ENCODE peak calls at places on chromosomes 5 and 9, in nine cellular contexts. One of them, this sample, is unnamed.

GRCh38 chr9:121824651-121825480 is 173.4 kb downstream of the DAB2IP start:
- DNase-seq in HL-60: no peak
- DNase-seq in H1: peak
- DNase-seq in sigmoid colon: no peak
- DNase-seq in endothelial cell of umbilical vein: no peak
- DNase-seq in GM23338: peak
- DNase-seq in spleen: no peak
- DNase-seq in SK-N-MC: no peak
- DNase-seq in Panc1: no peak
- DNase-seq in this sample: no peak

GRCh38 chr9:93949694-93950449 is 5.3 kb downstream of the BARX1 start:
- DNase-seq in HL-60: no peak
- DNase-seq in H1: peak
- DNase-seq in Panc1: peak
- DNase-seq in spleen: no peak
- DNase-seq in SK-N-MC: no peak
- DNase-seq in endothelial cell of umbilical vein: no peak
- DNase-seq in sigmoid colon: no peak
- DNase-seq in GM23338: peak
- DNase-seq in this sample: no peak

GRCh38 chr5:167639761-167640160 is 651.7 kb upstream of the WWC1 start:
- DNase-seq in sigmoid colon: no peak
- DNase-seq in spleen: no peak
- DNase-seq in H1: no peak
- DNase-seq in SK-N-MC: no peak
- DNase-seq in GM23338: no peak
- DNase-seq in HL-60: no peak
- DNase-seq in endothelial cell of umbilical vein: no peak
- DNase-seq in Panc1: no peak
- DNase-seq in this sample: no peak

GRCh38 chr9:71498691-71499090 is 269.6 kb downstream of the CEMIP2 start:
- DNase-seq in endothelial cell of umbilical vein: no peak
- DNase-seq in HL-60: no peak
- DNase-seq in GM23338: no peak
- DNase-seq in SK-N-MC: no peak
- DNase-seq in Panc1: no peak
- DNase-seq in sigmoid colon: no peak
- DNase-seq in spleen: no peak
- DNase-seq in H1: no peak
- DNase-seq in this sample: no peak

GRCh38 chr5:120677481-120677880 is 213.4 kb downstream of the PRR16 start:
- DNase-seq in H1: no peak
- DNase-seq in endothelial cell of umbilical vein: no peak
- DNase-seq in HL-60: no peak
- DNase-seq in Panc1: no peak
- DNase-seq in SK-N-MC: no peak
- DNase-seq in sigmoid colon: no peak
- DNase-seq in spleen: no peak
- DNase-seq in GM23338: no peak
- DNase-seq in this sample: no peak

GRCh38 chr5:102222772-102223171 is 73.3 kb downstream of the SLCO4C1 start:
- DNase-seq in HL-60: no peak
- DNase-seq in H1: no peak
- DNase-seq in GM23338: no peak
- DNase-seq in spleen: no peak
- DNase-seq in endothelial cell of umbilical vein: no peak
- DNase-seq in sigmoid colon: no peak
- DNase-seq in Panc1: no peak
- DNase-seq in SK-N-MC: no peak
- DNase-seq in this sample: no peak

GRCh38 chr9:98879094-98879957 is 64.4 kb upstream of the COL15A1 start:
- DNase-seq in H1: no peak
- DNase-seq in sigmoid colon: no peak
- DNase-seq in SK-N-MC: no peak
- DNase-seq in HL-60: no peak
- DNase-seq in endothelial cell of umbilical vein: no peak
- DNase-seq in GM23338: no peak
- DNase-seq in Panc1: no peak
- DNase-seq in spleen: no peak
- DNase-seq in this sample: no peak

GRCh38 chr5:90055831-90056328 is 353.7 kb downstream of the CETN3 start:
- DNase-seq in spleen: no peak
- DNase-seq in HL-60: no peak
- DNase-seq in H1: no peak
- DNase-seq in GM23338: peak
- DNase-seq in sigmoid colon: no peak
- DNase-seq in Panc1: peak
- DNase-seq in endothelial cell of umbilical vein: no peak
- DNase-seq in SK-N-MC: no peak
- DNase-seq in this sample: no peak

GRCh38 chr9:22158275-22158674 is 149.2 kb upstream of the CDKN2B start:
- DNase-seq in spleen: no peak
- DNase-seq in sigmoid colon: no peak
- DNase-seq in H1: no peak
- DNase-seq in SK-N-MC: no peak
- DNase-seq in Panc1: no peak
- DNase-seq in endothelial cell of umbilical vein: peak
- DNase-seq in HL-60: no peak
- DNase-seq in GM23338: no peak
- DNase-seq in this sample: no peak

GRCh38 chr9:114929166-114929565 is 1.2 kb downstream of the TNFSF8 start:
- DNase-seq in Panc1: no peak
- DNase-seq in spleen: no peak
- DNase-seq in H1: no peak
- DNase-seq in HL-60: no peak
- DNase-seq in endothelial cell of umbilical vein: no peak
- DNase-seq in SK-N-MC: no peak
- DNase-seq in GM23338: no peak
- DNase-seq in sigmoid colon: no peak
- DNase-seq in this sample: no peak

GRCh38 chr5:45578270-45578669 is 117.9 kb downstream of the HCN1 start:
- DNase-seq in endothelial cell of umbilical vein: no peak
- DNase-seq in Panc1: no peak
- DNase-seq in sigmoid colon: no peak
- DNase-seq in HL-60: no peak
- DNase-seq in SK-N-MC: no peak
- DNase-seq in H1: no peak
- DNase-seq in GM23338: no peak
- DNase-seq in spleen: no peak
- DNase-seq in this sample: no peak

GRCh38 chr9:114172981-114173833 is 17.9 kb downstream of the COL27A1 start:
- DNase-seq in spleen: peak
- DNase-seq in HL-60: no peak
- DNase-seq in Panc1: no peak
- DNase-seq in sigmoid colon: peak
- DNase-seq in GM23338: no peak
- DNase-seq in endothelial cell of umbilical vein: no peak
- DNase-seq in SK-N-MC: no peak
- DNase-seq in H1: no peak
- DNase-seq in this sample: no peak

GRCh38 chr5:159227452-159227851 is 18.1 kb upstream of the RNF145 start:
- DNase-seq in Panc1: no peak
- DNase-seq in H1: no peak
- DNase-seq in GM23338: no peak
- DNase-seq in endothelial cell of umbilical vein: no peak
- DNase-seq in spleen: no peak
- DNase-seq in sigmoid colon: no peak
- DNase-seq in HL-60: peak
- DNase-seq in SK-N-MC: no peak
- DNase-seq in this sample: no peak

GRCh38 chr5:128455861-128456361 is 82.1 kb downstream of the FBN2 start:
- DNase-seq in spleen: no peak
- DNase-seq in endothelial cell of umbilical vein: no peak
- DNase-seq in H1: no peak
- DNase-seq in Panc1: no peak
- DNase-seq in sigmoid colon: no peak
- DNase-seq in HL-60: no peak
- DNase-seq in GM23338: no peak
- DNase-seq in SK-N-MC: no peak
- DNase-seq in this sample: no peak

GRCh38 chr5:135388860-135389435 is 10.1 kb downstream of the MACROH2A1 start:
- DNase-seq in spleen: no peak
- DNase-seq in HL-60: no peak
- DNase-seq in sigmoid colon: no peak
- DNase-seq in H1: no peak
- DNase-seq in GM23338: no peak
- DNase-seq in SK-N-MC: no peak
- DNase-seq in Panc1: no peak
- DNase-seq in endothelial cell of umbilical vein: no peak
- DNase-seq in this sample: peak

GRCh38 chr5:135387629-135387960 is 11.4 kb downstream of the MACROH2A1 start:
- DNase-seq in SK-N-MC: no peak
- DNase-seq in endothelial cell of umbilical vein: no peak
- DNase-seq in GM23338: no peak
- DNase-seq in H1: no peak
- DNase-seq in spleen: no peak
- DNase-seq in HL-60: peak
- DNase-seq in sigmoid colon: no peak
- DNase-seq in Panc1: no peak
- DNase-seq in this sample: no peak

GRCh38 chr5:135386096-135386495 is 12.9 kb downstream of the MACROH2A1 start:
- DNase-seq in sigmoid colon: no peak
- DNase-seq in HL-60: no peak
- DNase-seq in H1: no peak
- DNase-seq in GM23338: no peak
- DNase-seq in Panc1: no peak
- DNase-seq in SK-N-MC: no peak
- DNase-seq in spleen: peak
- DNase-seq in endothelial cell of umbilical vein: peak
- DNase-seq in this sample: no peak

GRCh38 chr5:135385576-135385975 is 13.5 kb downstream of the MACROH2A1 start:
- DNase-seq in GM23338: no peak
- DNase-seq in sigmoid colon: no peak
- DNase-seq in SK-N-MC: no peak
- DNase-seq in endothelial cell of umbilical vein: no peak
- DNase-seq in spleen: peak
- DNase-seq in Panc1: no peak
- DNase-seq in HL-60: no peak
- DNase-seq in H1: no peak
- DNase-seq in this sample: no peak

GRCh38 chr5:135386886-135387628 is 12.0 kb downstream of the MACROH2A1 start:
- DNase-seq in GM23338: no peak
- DNase-seq in sigmoid colon: no peak
- DNase-seq in Panc1: peak
- DNase-seq in H1: no peak
- DNase-seq in SK-N-MC: no peak
- DNase-seq in endothelial cell of umbilical vein: peak
- DNase-seq in spleen: peak
- DNase-seq in HL-60: peak
- DNase-seq in this sample: peak
- TF ChIP-seq POLR2AphosphoS5 in GM23338: no peak
- TF ChIP-seq POLR2AphosphoS5 in sigmoid colon: peak
- TF ChIP-seq POLR2AphosphoS5 in Panc1: no peak
- TF ChIP-seq POLR2AphosphoS5 in H1: no peak
- TF ChIP-seq POLR2AphosphoS5 in SK-N-MC: no peak
- TF ChIP-seq POLR2AphosphoS5 in endothelial cell of umbilical vein: peak
- TF ChIP-seq POLR2AphosphoS5 in spleen: no peak
- TF ChIP-seq POLR2AphosphoS5 in HL-60: no peak
- TF ChIP-seq POLR2AphosphoS5 in this sample: no peak

GRCh38 chr5:174720612-174721521 is 3.5 kb upstream of the MSX2 start:
- DNase-seq in spleen: no peak
- DNase-seq in sigmoid colon: peak
- DNase-seq in GM23338: peak
- DNase-seq in HL-60: no peak
- DNase-seq in Panc1: no peak
- DNase-seq in SK-N-MC: no peak
- DNase-seq in H1: peak
- DNase-seq in endothelial cell of umbilical vein: no peak
- DNase-seq in this sample: peak
- H3K4me3 ChIP-seq in spleen: no peak
- H3K4me3 ChIP-seq in sigmoid colon: no peak
- H3K4me3 ChIP-seq in GM23338: peak
- H3K4me3 ChIP-seq in HL-60: no peak
- H3K4me3 ChIP-seq in Panc1: peak
- H3K4me3 ChIP-seq in SK-N-MC: peak
- H3K4me3 ChIP-seq in H1: peak
- H3K4me3 ChIP-seq in endothelial cell of umbilical vein: no peak
- H3K4me3 ChIP-seq in this sample: no peak

DNA sequence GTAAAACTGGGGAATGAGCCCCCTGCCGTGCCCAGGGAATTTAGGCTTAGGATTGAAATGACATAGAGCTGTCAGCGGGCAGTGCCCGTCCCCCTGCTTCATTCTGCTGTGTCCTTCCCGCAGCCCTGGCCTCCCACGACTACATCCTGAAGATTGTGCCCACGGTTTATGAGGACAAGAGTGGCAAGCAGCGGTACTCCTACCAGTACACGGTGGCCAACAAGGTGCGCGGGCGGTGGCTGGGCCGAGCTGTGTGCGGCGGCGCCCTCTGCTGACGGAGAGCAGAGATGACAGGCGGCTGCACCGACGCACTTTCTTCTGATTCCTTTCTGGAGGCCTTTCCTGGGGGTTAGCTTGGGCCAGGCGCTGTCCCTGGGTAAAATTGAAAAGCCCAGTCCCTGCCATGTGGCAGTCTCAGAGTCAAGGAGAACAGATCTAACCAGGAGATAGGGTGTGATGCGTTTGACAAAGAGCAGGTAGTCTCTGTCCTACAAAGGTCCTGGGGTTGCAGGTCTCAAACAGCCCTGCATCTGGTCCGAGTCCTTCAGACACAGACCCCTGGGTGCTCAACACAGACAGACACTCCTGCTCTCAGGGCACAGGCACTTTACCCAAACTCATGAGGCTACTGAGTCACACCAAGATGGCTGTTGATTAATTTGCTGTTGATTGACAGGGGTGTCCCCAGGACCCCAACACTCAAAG is 26.8 kb upstream of the RPL26L1 start:
- DNase-seq in HL-60: peak
- DNase-seq in GM23338: peak
- DNase-seq in H1: peak
- DNase-seq in endothelial cell of umbilical vein: peak
- DNase-seq in Panc1: no peak
- DNase-seq in spleen: peak
- DNase-seq in sigmoid colon: peak
- DNase-seq in SK-N-MC: no peak
- DNase-seq in this sample: peak
- TF ChIP-seq POLR2AphosphoS5 in HL-60: no peak
- TF ChIP-seq POLR2AphosphoS5 in GM23338: peak
- TF ChIP-seq POLR2AphosphoS5 in H1: peak
- TF ChIP-seq POLR2AphosphoS5 in endothelial cell of umbilical vein: peak
- TF ChIP-seq POLR2AphosphoS5 in Panc1: no peak
- TF ChIP-seq POLR2AphosphoS5 in spleen: peak
- TF ChIP-seq POLR2AphosphoS5 in sigmoid colon: peak
- TF ChIP-seq POLR2AphosphoS5 in SK-N-MC: no peak
- TF ChIP-seq POLR2AphosphoS5 in this sample: peak

DNA sequence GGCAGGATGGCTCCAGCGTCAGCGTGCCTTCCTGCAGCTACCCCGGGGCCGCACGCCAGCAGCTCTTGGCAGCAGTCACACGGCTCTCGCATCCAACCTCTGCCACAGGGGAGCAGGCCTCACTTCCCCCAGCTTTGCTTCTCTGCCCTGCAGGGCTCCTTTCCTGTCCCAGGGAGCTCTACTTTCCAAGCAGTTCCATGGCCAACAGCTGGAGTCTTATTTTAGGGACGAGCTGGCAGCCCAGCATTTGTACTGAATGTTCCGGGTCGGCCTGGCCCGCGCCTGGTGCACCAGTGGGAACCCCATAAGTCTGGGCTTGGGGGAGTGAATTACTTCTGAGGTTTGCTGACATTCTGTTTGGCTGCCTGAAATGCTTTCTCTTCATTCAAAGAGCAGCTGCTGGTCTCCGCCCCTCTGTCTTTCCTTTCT is 34.6 kb downstream of the GADD45G start:
- DNase-seq in spleen: peak
- DNase-seq in endothelial cell of umbilical vein: no peak
- DNase-seq in H1: no peak
- DNase-seq in GM23338: peak
- DNase-seq in SK-N-MC: no peak
- DNase-seq in HL-60: no peak
- DNase-seq in Panc1: no peak
- DNase-seq in sigmoid colon: peak
- DNase-seq in this sample: peak
- H3K4me3 ChIP-seq in spleen: no peak
- H3K4me3 ChIP-seq in endothelial cell of umbilical vein: no peak
- H3K4me3 ChIP-seq in H1: no peak
- H3K4me3 ChIP-seq in GM23338: no peak
- H3K4me3 ChIP-seq in SK-N-MC: no peak
- H3K4me3 ChIP-seq in HL-60: no peak
- H3K4me3 ChIP-seq in Panc1: no peak
- H3K4me3 ChIP-seq in sigmoid colon: no peak
- H3K4me3 ChIP-seq in this sample: peak

This sample was measured in upper lobe of left lung.